ENCODE peak calls at places on chromosomes 12 and 14, in five cellular contexts. One of them, this sample, is unnamed.

GRCh38 chr12:57755194-57755453 is 221 bp downstream of the MARCHF9 start:
- DNase-seq in heart left ventricle: no peak
- DNase-seq in AG10803: no peak
- DNase-seq in AG09309: no peak
- DNase-seq in body of pancreas: no peak
- DNase-seq in this sample: no peak

GRCh38 chr14:87467578-87467977 is 525.4 kb downstream of the GALC start:
- DNase-seq in body of pancreas: no peak
- DNase-seq in AG10803: no peak
- DNase-seq in AG09309: no peak
- DNase-seq in heart left ventricle: no peak
- DNase-seq in this sample: no peak

GRCh38 chr12:78120866-78121590 is 290.3 kb downstream of the NAV3 start:
- DNase-seq in heart left ventricle: no peak
- DNase-seq in body of pancreas: no peak
- DNase-seq in AG09309: no peak
- DNase-seq in AG10803: peak; percentile 49
- DNase-seq in this sample: no peak

GRCh38 chr14:94120667-94121335 is 8.6 kb downstream of the IFI27L2 start:
- DNase-seq in body of pancreas: no peak
- DNase-seq in AG10803: peak; percentile 64
- DNase-seq in AG09309: peak; percentile 40
- DNase-seq in heart left ventricle: no peak
- DNase-seq in this sample: no peak

GRCh38 chr12:19620222-19620621 is 180.9 kb downstream of the AEBP2 start:
- DNase-seq in AG09309: no peak
- DNase-seq in body of pancreas: no peak
- DNase-seq in AG10803: no peak
- DNase-seq in heart left ventricle: no peak
- DNase-seq in this sample: no peak

GRCh38 chr12:98037401-98038140 is 477.8 kb upstream of the TMPO start:
- DNase-seq in AG09309: no peak
- DNase-seq in heart left ventricle: no peak
- DNase-seq in body of pancreas: no peak
- DNase-seq in AG10803: no peak
- DNase-seq in this sample: no peak

GRCh38 chr12:78441737-78442453 is 422.7 kb upstream of the SYT1 start:
- DNase-seq in body of pancreas: no peak
- DNase-seq in heart left ventricle: no peak
- DNase-seq in AG09309: no peak
- DNase-seq in AG10803: peak; percentile 4
- DNase-seq in this sample: no peak

GRCh38 chr12:94073441-94074051 is 74.8 kb upstream of the PLXNC1 start:
- DNase-seq in heart left ventricle: peak; percentile 34
- DNase-seq in AG09309: no peak
- DNase-seq in AG10803: peak; percentile 61
- DNase-seq in body of pancreas: peak; percentile 4
- DNase-seq in this sample: peak; percentile 31

GRCh38 chr14:61566537-61567225 is 128.6 kb upstream of the HIF1A start:
- DNase-seq in AG10803: peak; percentile 87
- DNase-seq in body of pancreas: no peak
- DNase-seq in AG09309: no peak
- DNase-seq in heart left ventricle: no peak
- DNase-seq in this sample: no peak

DNA sequence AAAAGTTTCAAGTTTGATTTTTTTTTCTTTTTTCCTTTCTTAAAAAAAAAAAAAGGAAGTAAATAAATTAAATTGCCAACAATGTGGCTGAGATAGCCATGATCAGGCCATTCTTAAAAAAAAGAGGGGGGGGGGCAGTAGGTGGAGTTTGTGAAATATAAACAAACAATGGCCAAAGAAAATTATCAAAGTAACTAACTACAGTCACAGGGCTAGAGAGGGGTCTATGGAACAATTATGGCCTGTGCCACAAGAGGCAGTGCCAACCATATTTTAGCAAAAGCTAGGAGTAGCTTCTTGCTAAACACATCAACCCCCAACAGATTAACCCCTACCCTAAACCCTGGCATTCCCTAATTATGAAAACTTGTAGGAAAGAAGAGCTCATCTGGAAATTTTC is 16.2 kb upstream of the SMARCC2 start:
- DNase-seq in heart left ventricle: no peak
- DNase-seq in AG10803: no peak
- DNase-seq in body of pancreas: no peak
- DNase-seq in AG09309: no peak
- DNase-seq in this sample: no peak
- TF ChIP-seq CTCF in heart left ventricle: no peak
- TF ChIP-seq CTCF in AG10803: no peak
- TF ChIP-seq CTCF in body of pancreas: no peak
- TF ChIP-seq CTCF in AG09309: no peak
- TF ChIP-seq CTCF in this sample: no peak

GRCh38 chr14:62602712-62603111 is 442.5 kb downstream of the KCNH5 start:
- DNase-seq in body of pancreas: no peak
- DNase-seq in AG09309: no peak
- DNase-seq in AG10803: no peak
- DNase-seq in heart left ventricle: no peak
- DNase-seq in this sample: no peak

GRCh38 chr14:62599616-62600385 is 445.5 kb downstream of the KCNH5 start:
- DNase-seq in heart left ventricle: no peak
- DNase-seq in body of pancreas: no peak
- DNase-seq in AG09309: no peak
- DNase-seq in AG10803: no peak
- DNase-seq in this sample: no peak

DNA sequence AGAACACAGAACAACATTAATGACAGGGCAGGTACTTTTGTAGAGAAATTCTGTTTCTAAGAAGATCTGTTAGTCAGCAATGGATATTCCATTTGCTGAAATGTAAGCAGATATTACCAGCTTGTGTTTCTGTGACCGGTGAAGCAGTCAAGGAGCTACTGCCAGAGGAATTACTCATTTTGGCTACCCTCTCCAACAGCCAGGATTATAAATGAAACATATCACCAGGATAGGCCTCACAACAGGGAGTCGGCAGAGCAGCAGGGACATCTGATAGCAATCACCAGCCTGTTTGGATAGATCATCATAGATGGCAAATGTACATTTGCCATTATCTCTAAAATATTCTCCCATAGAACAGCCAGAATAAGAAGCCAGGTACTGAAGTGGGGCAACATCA is 440.7 kb downstream of the KCNH5 start:
- DNase-seq in heart left ventricle: no peak
- DNase-seq in AG09309: no peak
- DNase-seq in AG10803: no peak
- DNase-seq in body of pancreas: no peak
- DNase-seq in this sample: no peak
- H3K4me3 ChIP-seq in heart left ventricle: no peak overlapping the region
- H3K4me3 ChIP-seq in AG09309: no peak overlapping the region
- H3K4me3 ChIP-seq in AG10803: no peak overlapping the region
- H3K4me3 ChIP-seq in body of pancreas: no peak overlapping the region
- H3K4me3 ChIP-seq in this sample: no peak overlapping the region

GRCh38 chr14:105767315-105767714 is 240.9 kb downstream of the TMEM121 start:
- DNase-seq in AG10803: no peak
- DNase-seq in AG09309: no peak
- DNase-seq in heart left ventricle: no peak
- DNase-seq in body of pancreas: no peak
- DNase-seq in this sample: no peak
- TF ChIP-seq CTCF in AG10803: no peak
- TF ChIP-seq CTCF in AG09309: no peak
- TF ChIP-seq CTCF in heart left ventricle: no peak
- TF ChIP-seq CTCF in body of pancreas: no peak
- TF ChIP-seq CTCF in this sample: no peak

GRCh38 chr14:26531894-26532293 is 65.9 kb downstream of the NOVA1 start:
- DNase-seq in AG10803: peak; percentile 49
- DNase-seq in body of pancreas: no peak
- DNase-seq in heart left ventricle: no peak
- DNase-seq in AG09309: no peak
- DNase-seq in this sample: no peak
- H3K4me3 ChIP-seq in AG10803: no peak overlapping the region
- H3K4me3 ChIP-seq in body of pancreas: no peak overlapping the region
- H3K4me3 ChIP-seq in heart left ventricle: no peak overlapping the region
- H3K4me3 ChIP-seq in AG09309: no peak overlapping the region
- H3K4me3 ChIP-seq in this sample: no peak overlapping the region

DNA sequence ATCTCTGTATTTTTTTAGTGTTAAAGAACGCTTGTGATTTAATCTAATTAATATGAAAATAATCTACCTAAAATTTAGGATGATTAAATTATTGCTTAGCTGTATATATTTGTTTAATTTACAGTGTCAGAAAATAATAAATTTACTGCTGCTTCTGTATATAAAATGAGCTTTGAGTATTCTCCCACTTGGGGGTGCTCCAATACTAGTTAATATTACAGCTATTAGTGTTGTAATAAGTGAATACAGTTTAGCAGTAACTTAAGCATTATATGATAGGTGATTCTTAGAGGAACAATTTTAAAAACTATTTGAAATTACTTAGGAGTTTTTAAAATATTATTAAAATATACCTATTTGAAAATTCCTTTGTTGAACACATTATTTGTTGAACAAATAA is 62.2 kb downstream of the PAPOLA start:
- DNase-seq in AG09309: no peak
- DNase-seq in heart left ventricle: no peak
- DNase-seq in body of pancreas: no peak
- DNase-seq in AG10803: no peak
- DNase-seq in this sample: no peak
- TF ChIP-seq CTCF in AG09309: no peak
- TF ChIP-seq CTCF in heart left ventricle: no peak
- TF ChIP-seq CTCF in body of pancreas: peak; percentile 12
- TF ChIP-seq CTCF in AG10803: peak; percentile 7
- TF ChIP-seq CTCF in this sample: no peak

This sample was measured in tibial artery.